ENCODE peak calls at places on chromosomes 13 and 19, in four cellular contexts. X is GM23338, B is suprapubic skin, H is prostate gland. C is an unnamed sample.

GRCh38 chr19:38949580-38950367 is 19.0 kb downstream of the MRPS12 start:
- DNase-seq in H (peak; percentile 85), B (peak; percentile 90), X (peak; percentile 100), C (peak; percentile 76)

GRCh38 chr13:112442483-112443090 is 66.4 kb downstream of the SPACA7 start:
- DNase-seq in H (no peak), X (peak; percentile 24), B (no peak), C (no peak)

GRCh38 chr13:64959276-64959675 is 2270.9 kb downstream of the PCDH9 start:
- DNase-seq in H (no peak), B (no peak), X (no peak), C (no peak)

GRCh38 chr19:58386166-58386575 is 898 bp upstream of the RPS5 start:
- DNase-seq in B (no peak), H (no peak), X (no peak), C (no peak)

GRCh38 chr19:58428617-58429016 is 11.3 kb downstream of the ZNF132 start:
- DNase-seq in B (no peak), X (no peak), H (no peak), C (no peak)

GRCh38 chr19:50833117-50833801 is at the start of gene KLK15:
- DNase-seq in X (no peak), B (no peak), H (no peak), C (no peak)

GRCh38 chr13:112247471-112248405 is 128.4 kb upstream of the SPACA7 start:
- DNase-seq in X (no peak), B (no peak), H (no peak), C (no peak)

GRCh38 chr13:50386527-50387123 is 371.4 kb downstream of the KCNRG start:
- DNase-seq in X (peak; percentile 47), B (no peak), H (no peak), C (no peak)

GRCh38 chr19:17259118-17259780 is 5.3 kb downstream of the USHBP1 start:
- DNase-seq in B (no peak), X (no peak), H (no peak), C (no peak)

GRCh38 chr19:38263696-38264485 is 482 bp upstream of the SPINT2 start:
- DNase-seq in H (peak; percentile 94), X (peak; percentile 93), B (no peak), C (peak; percentile 96)

GRCh38 chr19:17074628-17075034 is 621 bp downstream of the HAUS8 start:
- DNase-seq in B (no peak), X (no peak), H (no peak), C (no peak)

GRCh38 chr13:21075303-21076264 is 14.2 kb upstream of the LATS2 start:
- DNase-seq in B (peak; percentile 64), H (no peak), X (peak; percentile 76), C (no peak)

GRCh38 chr19:42276284-42276683 is 7.2 kb downstream of the CIC start:
- DNase-seq in B (no peak), H (no peak), X (no peak), C (no peak)

GRCh38 chr19:12987190-12987589 is 8.1 kb upstream of the NFIX start:
- DNase-seq in X (no peak), B (no peak), H (no peak), C (no peak)

GRCh38 chr13:36096411-36097184 is 34.6 kb downstream of the DCLK1 start:
- DNase-seq in B (no peak), H (no peak), X (no peak), C (no peak)

GRCh38 chr19:18379803-18380747 is 5.9 kb upstream of the GDF15 start:
- DNase-seq in B (peak; percentile 96), X (peak; percentile 57), H (peak; percentile 94), C (peak; percentile 89)

GRCh38 chr13:19072543-19072942 is 109.1 kb downstream of the TUBA3C start:
- DNase-seq in B (no peak), H (no peak), X (no peak), C (no peak)

GRCh38 chr19:38842439-38843174 is 7.2 kb downstream of the HNRNPL start:
- DNase-seq in H (no peak), B (no peak), X (no peak), C (peak; percentile 60)

GRCh38 chr13:75788494-75788991 is 152.4 kb downstream of the LMO7 start:
- DNase-seq in H (no peak), X (no peak), B (no peak), C (peak; percentile 66)

GRCh38 chr19:42412661-42413076 is 14.5 kb downstream of the LIPE start:
- DNase-seq in X (no peak), B (no peak), H (no peak), C (no peak)

GRCh38 chr19:40614595-40615411 is 13.6 kb downstream of the LTBP4 start:
- DNase-seq in B (peak; percentile 94), X (peak; percentile 96), H (peak; percentile 49), C (peak; percentile 93)

GRCh38 chr19:48720251-48720612 is 707 bp upstream of the MAMSTR start:
- DNase-seq in H (no peak), X (no peak), B (no peak), C (no peak)

GRCh38 chr19:52190679-52191293 is 934 bp downstream of the PPP2R1A start:
- DNase-seq in X (peak; percentile 58), B (peak; percentile 68), H (no peak), C (peak; percentile 55)

GRCh38 chr19:35262101-35262761 is 6.5 kb upstream of the USF2 start:
- DNase-seq in H (no peak), X (no peak), B (no peak), C (peak; percentile 6)

GRCh38 chr19:14091885-14092462 is 1.4 kb upstream of the SAMD1 start:
- DNase-seq in B (peak; percentile 66), H (no peak), X (peak; percentile 65), C (no peak)

GRCh38 chr19:31350033-31350692 is 927 bp upstream of the TSHZ3 start:
- DNase-seq in H (no peak), X (no peak), B (no peak), C (no peak)

GRCh38 chr19:41691268-41691970 is 3.3 kb upstream of the CEACAM7 start:
- DNase-seq in H (no peak), X (peak; percentile 78), B (no peak), C (peak; percentile 62)

GRCh38 chr19:49860716-49861100 is 6.7 kb downstream of the PNKP start:
- DNase-seq in X (no peak), H (no peak), B (peak; percentile 58), C (no peak)

GRCh38 chr19:35716735-35716984 is 1.1 kb upstream of the KMT2B start:
- DNase-seq in B (no peak), X (no peak), H (no peak), C (no peak)

GRCh38 chr13:99522288-99522687 is 21.0 kb downstream of the TM9SF2 start:
- DNase-seq in X (no peak), H (no peak), B (no peak), C (no peak)

GRCh38 chr13:111548301-111548700 is 227.9 kb downstream of the TEX29 start:
- DNase-seq in X (no peak), H (no peak), B (no peak), C (no peak)

GRCh38 chr19:8475005-8475404 is 27.4 kb downstream of the PRAM1 start:
- DNase-seq in B (no peak), H (no peak), X (no peak), C (no peak)
- H3K36me3 ChIP-seq in B (peaks cover 77% of the 10 kb centered on the region), H (peaks cover 4% of the 10 kb centered on the region), X (peaks cover 83% of the 10 kb centered on the region), C (peaks cover 64% of the 10 kb centered on the region)

GRCh38 chr13:76939215-76939614 is 9.1 kb upstream of the ACOD1 start:
- DNase-seq in X (no peak), B (no peak), H (no peak), C (no peak)

GRCh38 chr13:76934671-76935070 is 13.6 kb upstream of the ACOD1 start:
- DNase-seq in B (no peak), H (no peak), X (no peak), C (no peak)

GRCh38 chr13:76942363-76942762 is 5.9 kb upstream of the ACOD1 start:
- DNase-seq in B (no peak), H (no peak), X (no peak), C (no peak)

GRCh38 chr13:76936736-76937135 is 11.6 kb upstream of the ACOD1 start:
- DNase-seq in H (no peak), X (no peak), B (no peak), C (no peak)

GRCh38 chr13:76937416-76937815 is 10.9 kb upstream of the ACOD1 start:
- DNase-seq in H (no peak), B (no peak), X (no peak), C (no peak)
- TF ChIP-seq POLR2AphosphoS5 in H (no peak), B (no peak), X (no peak), C (no peak)

GRCh38 chr13:109778102-109778542 is 8.3 kb downstream of the IRS2 start:
- DNase-seq in H (no peak), B (no peak), X (no peak), C (peak; percentile 33)

GRCh38 chr13:109773786-109774185 is 12.6 kb downstream of the IRS2 start:
- DNase-seq in B (no peak), H (no peak), X (no peak), C (no peak)

GRCh38 chr13:109773276-109773675 is 13.1 kb downstream of the IRS2 start:
- DNase-seq in B (no peak), H (no peak), X (no peak), C (no peak)

GRCh38 chr13:109779074-109779473 is 7.3 kb downstream of the IRS2 start:
- DNase-seq in B (no peak), H (no peak), X (no peak), C (no peak)

DNA sequence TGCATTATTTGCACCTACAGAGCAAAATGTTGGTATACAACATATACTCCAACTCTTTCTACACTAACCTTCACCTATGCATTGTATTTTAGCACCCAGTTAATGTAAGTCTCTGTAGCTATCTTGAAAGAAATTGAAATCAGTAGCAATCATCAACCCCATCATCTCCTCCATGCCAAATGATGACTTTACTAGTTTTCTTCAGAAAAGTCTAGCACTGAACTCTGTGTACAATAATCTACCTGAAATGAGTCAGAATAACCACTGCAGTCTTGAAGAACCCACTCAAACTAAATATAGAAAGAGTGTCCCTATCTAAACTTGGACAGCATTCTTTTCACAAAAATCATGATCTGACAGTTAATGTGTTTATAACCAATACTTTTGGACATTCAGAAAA is 9.8 kb downstream of the IRS2 start:
- DNase-seq in H (no peak), X (no peak), B (no peak), C (no peak)
- H3K36me3 ChIP-seq in H (no peaks in the 10 kb centered on the region), X (no peaks in the 10 kb centered on the region), B (peaks cover 7% of the 10 kb centered on the region), C (no peaks in the 10 kb centered on the region)

GRCh38 chr13:41547253-41548000 is 90.1 kb downstream of the RGCC start:
- DNase-seq in H (no peak), B (no peak), X (no peak), C (no peak)
- TF ChIP-seq POLR2AphosphoS5 in H (peak; percentile 3), B (peak; percentile 48), X (no peak), C (no peak)

DNA sequence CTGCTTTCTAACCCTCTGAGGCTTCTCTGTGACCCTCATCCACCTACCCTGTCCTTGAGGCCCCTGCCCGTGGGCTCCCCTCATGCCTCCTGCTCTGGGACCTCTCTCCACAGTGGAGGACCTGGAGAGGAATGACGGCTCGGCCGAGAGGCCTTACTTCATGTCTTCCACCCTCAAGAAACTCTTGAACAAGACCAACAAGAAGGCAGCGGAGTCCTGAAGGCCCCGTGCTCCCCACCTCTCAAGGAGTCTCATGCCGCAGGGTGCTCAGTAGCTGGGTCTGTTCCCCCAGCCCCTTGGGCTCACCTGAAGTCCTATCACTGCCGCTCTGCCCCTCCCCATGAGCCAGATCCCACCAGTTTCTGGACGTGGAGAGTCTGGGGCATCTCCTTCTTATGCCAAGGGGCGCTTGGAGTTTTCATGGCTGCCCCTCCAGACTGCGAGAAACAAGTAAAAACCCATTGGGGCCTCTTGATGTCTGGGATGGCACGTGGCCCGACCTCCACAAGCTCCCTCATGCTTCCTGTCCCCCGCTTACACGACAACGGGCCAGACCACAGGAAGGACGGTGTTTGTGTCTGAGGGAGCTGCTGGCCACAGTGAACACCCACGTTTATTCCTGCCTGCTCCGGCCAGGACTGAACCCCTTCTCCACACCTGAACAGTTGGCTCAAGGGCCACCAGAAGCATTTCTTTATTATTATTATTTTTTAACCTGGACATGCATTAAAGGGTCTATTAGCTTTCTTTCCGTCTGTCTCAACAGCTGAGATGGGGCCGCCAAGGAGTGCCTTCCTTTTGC is 10.8 kb upstream of the ILF3 start:
- DNase-seq in B (no peak), H (no peak), X (no peak), C (no peak)
- H3K36me3 ChIP-seq in B (peaks cover 49% of the 10 kb centered on the region), H (no peaks in the 10 kb centered on the region), X (peaks cover 6% of the 10 kb centered on the region), C (peaks cover 7% of the 10 kb centered on the region)

C was measured in transverse colon.